ENCODE peak calls at places on chromosomes 16 and 17, in ten cellular contexts. One of them, this sample, is unnamed.

GRCh38 chr17:6069611-6070279 is 434 bp upstream of the WSCD1 start:
- DNase-seq in stimulated activated CD8-positive, alpha-beta memory T cell treated with anti-CD3 and anti-CD28 coated beads, Interleukin-15, amount 100 ng/mL, for 24 hours: no peak
- DNase-seq in WTC11: no peak
- DNase-seq in neural crest cell: peak
- DNase-seq in activated CD8-positive, alpha-beta memory T cell treated with anti-CD3 and anti-CD28 coated beads, Interleukin-2, amount 10 ng/mL, durations not matched to agents 7 days and 5 days: no peak
- DNase-seq in nucleus accumbens: no peak
- DNase-seq in HFFc6: no peak
- DNase-seq in iris pigment epithelial cell: no peak
- DNase-seq in fibroblast of mammary gland: no peak
- DNase-seq in AG08396: no peak
- DNase-seq in this sample: no peak

GRCh38 chr16:1428511-1428910 is 2.4 kb upstream of the PERCC1 start:
- DNase-seq in stimulated activated CD8-positive, alpha-beta memory T cell treated with anti-CD3 and anti-CD28 coated beads, Interleukin-15, amount 100 ng/mL, for 24 hours: no peak
- DNase-seq in WTC11: peak
- DNase-seq in neural crest cell: no peak
- DNase-seq in activated CD8-positive, alpha-beta memory T cell treated with anti-CD3 and anti-CD28 coated beads, Interleukin-2, amount 10 ng/mL, durations not matched to agents 7 days and 5 days: peak
- DNase-seq in nucleus accumbens: no peak
- DNase-seq in HFFc6: no peak
- DNase-seq in iris pigment epithelial cell: peak
- DNase-seq in fibroblast of mammary gland: peak
- DNase-seq in AG08396: peak
- DNase-seq in this sample: no peak

GRCh38 chr17:57368637-57369336 is 112.5 kb downstream of the MSI2 start:
- DNase-seq in stimulated activated CD8-positive, alpha-beta memory T cell treated with anti-CD3 and anti-CD28 coated beads, Interleukin-15, amount 100 ng/mL, for 24 hours: no peak
- DNase-seq in WTC11: no peak
- DNase-seq in neural crest cell: no peak
- DNase-seq in activated CD8-positive, alpha-beta memory T cell treated with anti-CD3 and anti-CD28 coated beads, Interleukin-2, amount 10 ng/mL, durations not matched to agents 7 days and 5 days: no peak
- DNase-seq in nucleus accumbens: no peak
- DNase-seq in HFFc6: no peak
- DNase-seq in iris pigment epithelial cell: no peak
- DNase-seq in fibroblast of mammary gland: no peak
- DNase-seq in AG08396: no peak
- DNase-seq in this sample: no peak

GRCh38 chr17:55743103-55743679 is 7.7 kb upstream of the PCTP start:
- DNase-seq in stimulated activated CD8-positive, alpha-beta memory T cell treated with anti-CD3 and anti-CD28 coated beads, Interleukin-15, amount 100 ng/mL, for 24 hours: no peak
- DNase-seq in WTC11: no peak
- DNase-seq in neural crest cell: no peak
- DNase-seq in activated CD8-positive, alpha-beta memory T cell treated with anti-CD3 and anti-CD28 coated beads, Interleukin-2, amount 10 ng/mL, durations not matched to agents 7 days and 5 days: no peak
- DNase-seq in nucleus accumbens: no peak
- DNase-seq in HFFc6: no peak
- DNase-seq in iris pigment epithelial cell: peak
- DNase-seq in fibroblast of mammary gland: peak
- DNase-seq in AG08396: no peak
- DNase-seq in this sample: peak

GRCh38 chr17:39636927-39637736 is at the start of gene STARD3:
- DNase-seq in stimulated activated CD8-positive, alpha-beta memory T cell treated with anti-CD3 and anti-CD28 coated beads, Interleukin-15, amount 100 ng/mL, for 24 hours: peak
- DNase-seq in WTC11: peak
- DNase-seq in neural crest cell: peak
- DNase-seq in activated CD8-positive, alpha-beta memory T cell treated with anti-CD3 and anti-CD28 coated beads, Interleukin-2, amount 10 ng/mL, durations not matched to agents 7 days and 5 days: peak
- DNase-seq in nucleus accumbens: peak
- DNase-seq in HFFc6: peak
- DNase-seq in iris pigment epithelial cell: peak
- DNase-seq in fibroblast of mammary gland: peak
- DNase-seq in AG08396: peak
- DNase-seq in this sample: peak

GRCh38 chr16:84391151-84391873 is 23.0 kb downstream of the ATP2C2 start:
- DNase-seq in stimulated activated CD8-positive, alpha-beta memory T cell treated with anti-CD3 and anti-CD28 coated beads, Interleukin-15, amount 100 ng/mL, for 24 hours: no peak
- DNase-seq in WTC11: no peak
- DNase-seq in neural crest cell: no peak
- DNase-seq in activated CD8-positive, alpha-beta memory T cell treated with anti-CD3 and anti-CD28 coated beads, Interleukin-2, amount 10 ng/mL, durations not matched to agents 7 days and 5 days: no peak
- DNase-seq in nucleus accumbens: peak
- DNase-seq in HFFc6: no peak
- DNase-seq in iris pigment epithelial cell: peak
- DNase-seq in fibroblast of mammary gland: no peak
- DNase-seq in AG08396: no peak
- DNase-seq in this sample: no peak

GRCh38 chr16:85650864-85651811 is 37.6 kb downstream of the GINS2 start:
- DNase-seq in stimulated activated CD8-positive, alpha-beta memory T cell treated with anti-CD3 and anti-CD28 coated beads, Interleukin-15, amount 100 ng/mL, for 24 hours: no peak
- DNase-seq in WTC11: no peak
- DNase-seq in neural crest cell: no peak
- DNase-seq in activated CD8-positive, alpha-beta memory T cell treated with anti-CD3 and anti-CD28 coated beads, Interleukin-2, amount 10 ng/mL, durations not matched to agents 7 days and 5 days: no peak
- DNase-seq in nucleus accumbens: peak
- DNase-seq in HFFc6: no peak
- DNase-seq in iris pigment epithelial cell: peak
- DNase-seq in fibroblast of mammary gland: no peak
- DNase-seq in AG08396: no peak
- DNase-seq in this sample: no peak

GRCh38 chr16:71709231-71709781 is 15.2 kb downstream of the PHLPP2 start:
- DNase-seq in stimulated activated CD8-positive, alpha-beta memory T cell treated with anti-CD3 and anti-CD28 coated beads, Interleukin-15, amount 100 ng/mL, for 24 hours: no peak
- DNase-seq in WTC11: no peak
- DNase-seq in neural crest cell: no peak
- DNase-seq in activated CD8-positive, alpha-beta memory T cell treated with anti-CD3 and anti-CD28 coated beads, Interleukin-2, amount 10 ng/mL, durations not matched to agents 7 days and 5 days: no peak
- DNase-seq in nucleus accumbens: no peak
- DNase-seq in HFFc6: peak
- DNase-seq in iris pigment epithelial cell: peak
- DNase-seq in fibroblast of mammary gland: peak
- DNase-seq in AG08396: peak
- DNase-seq in this sample: peak

GRCh38 chr17:288802-289356 is 63.7 kb downstream of the RPH3AL start:
- DNase-seq in stimulated activated CD8-positive, alpha-beta memory T cell treated with anti-CD3 and anti-CD28 coated beads, Interleukin-15, amount 100 ng/mL, for 24 hours: no peak
- DNase-seq in WTC11: no peak
- DNase-seq in neural crest cell: no peak
- DNase-seq in activated CD8-positive, alpha-beta memory T cell treated with anti-CD3 and anti-CD28 coated beads, Interleukin-2, amount 10 ng/mL, durations not matched to agents 7 days and 5 days: no peak
- DNase-seq in nucleus accumbens: no peak
- DNase-seq in HFFc6: no peak
- DNase-seq in iris pigment epithelial cell: no peak
- DNase-seq in fibroblast of mammary gland: no peak
- DNase-seq in AG08396: no peak
- DNase-seq in this sample: no peak

GRCh38 chr16:1181715-1182671 is 29.1 kb downstream of the CACNA1H start:
- DNase-seq in stimulated activated CD8-positive, alpha-beta memory T cell treated with anti-CD3 and anti-CD28 coated beads, Interleukin-15, amount 100 ng/mL, for 24 hours: no peak
- DNase-seq in WTC11: no peak
- DNase-seq in neural crest cell: no peak
- DNase-seq in activated CD8-positive, alpha-beta memory T cell treated with anti-CD3 and anti-CD28 coated beads, Interleukin-2, amount 10 ng/mL, durations not matched to agents 7 days and 5 days: no peak
- DNase-seq in nucleus accumbens: no peak
- DNase-seq in HFFc6: peak
- DNase-seq in iris pigment epithelial cell: peak
- DNase-seq in fibroblast of mammary gland: peak
- DNase-seq in AG08396: peak
- DNase-seq in this sample: no peak

GRCh38 chr16:65845466-65846209 is 520.9 kb upstream of the CDH5 start:
- DNase-seq in stimulated activated CD8-positive, alpha-beta memory T cell treated with anti-CD3 and anti-CD28 coated beads, Interleukin-15, amount 100 ng/mL, for 24 hours: no peak
- DNase-seq in WTC11: no peak
- DNase-seq in neural crest cell: no peak
- DNase-seq in activated CD8-positive, alpha-beta memory T cell treated with anti-CD3 and anti-CD28 coated beads, Interleukin-2, amount 10 ng/mL, durations not matched to agents 7 days and 5 days: no peak
- DNase-seq in nucleus accumbens: no peak
- DNase-seq in HFFc6: peak
- DNase-seq in iris pigment epithelial cell: peak
- DNase-seq in fibroblast of mammary gland: peak
- DNase-seq in AG08396: no peak
- DNase-seq in this sample: peak

GRCh38 chr16:19008770-19009169 is 25.0 kb downstream of the TMC7 start:
- DNase-seq in stimulated activated CD8-positive, alpha-beta memory T cell treated with anti-CD3 and anti-CD28 coated beads, Interleukin-15, amount 100 ng/mL, for 24 hours: no peak
- DNase-seq in WTC11: no peak
- DNase-seq in neural crest cell: no peak
- DNase-seq in activated CD8-positive, alpha-beta memory T cell treated with anti-CD3 and anti-CD28 coated beads, Interleukin-2, amount 10 ng/mL, durations not matched to agents 7 days and 5 days: no peak
- DNase-seq in nucleus accumbens: no peak
- DNase-seq in HFFc6: peak
- DNase-seq in iris pigment epithelial cell: peak
- DNase-seq in fibroblast of mammary gland: peak
- DNase-seq in AG08396: no peak
- DNase-seq in this sample: peak

GRCh38 chr17:67238976-67239375 is 6.0 kb downstream of the HELZ start:
- DNase-seq in stimulated activated CD8-positive, alpha-beta memory T cell treated with anti-CD3 and anti-CD28 coated beads, Interleukin-15, amount 100 ng/mL, for 24 hours: no peak
- DNase-seq in WTC11: no peak
- DNase-seq in neural crest cell: no peak
- DNase-seq in activated CD8-positive, alpha-beta memory T cell treated with anti-CD3 and anti-CD28 coated beads, Interleukin-2, amount 10 ng/mL, durations not matched to agents 7 days and 5 days: no peak
- DNase-seq in nucleus accumbens: no peak
- DNase-seq in HFFc6: no peak
- DNase-seq in iris pigment epithelial cell: no peak
- DNase-seq in fibroblast of mammary gland: no peak
- DNase-seq in AG08396: no peak
- DNase-seq in this sample: no peak

GRCh38 chr17:76700290-76700626 is 10.5 kb downstream of the MXRA7 start:
- DNase-seq in stimulated activated CD8-positive, alpha-beta memory T cell treated with anti-CD3 and anti-CD28 coated beads, Interleukin-15, amount 100 ng/mL, for 24 hours: no peak
- DNase-seq in WTC11: no peak
- DNase-seq in neural crest cell: no peak
- DNase-seq in activated CD8-positive, alpha-beta memory T cell treated with anti-CD3 and anti-CD28 coated beads, Interleukin-2, amount 10 ng/mL, durations not matched to agents 7 days and 5 days: no peak
- DNase-seq in nucleus accumbens: no peak
- DNase-seq in HFFc6: no peak
- DNase-seq in iris pigment epithelial cell: no peak
- DNase-seq in fibroblast of mammary gland: peak
- DNase-seq in AG08396: no peak
- DNase-seq in this sample: peak

GRCh38 chr17:77126519-77126918 is 14.2 kb upstream of the SEC14L1 start:
- DNase-seq in stimulated activated CD8-positive, alpha-beta memory T cell treated with anti-CD3 and anti-CD28 coated beads, Interleukin-15, amount 100 ng/mL, for 24 hours: no peak
- DNase-seq in WTC11: no peak
- DNase-seq in neural crest cell: no peak
- DNase-seq in activated CD8-positive, alpha-beta memory T cell treated with anti-CD3 and anti-CD28 coated beads, Interleukin-2, amount 10 ng/mL, durations not matched to agents 7 days and 5 days: no peak
- DNase-seq in nucleus accumbens: no peak
- DNase-seq in HFFc6: no peak
- DNase-seq in iris pigment epithelial cell: no peak
- DNase-seq in fibroblast of mammary gland: no peak
- DNase-seq in AG08396: no peak
- DNase-seq in this sample: no peak

GRCh38 chr16:88922114-88922825 is 54.7 kb downstream of the CBFA2T3 start:
- DNase-seq in stimulated activated CD8-positive, alpha-beta memory T cell treated with anti-CD3 and anti-CD28 coated beads, Interleukin-15, amount 100 ng/mL, for 24 hours: no peak
- DNase-seq in WTC11: peak
- DNase-seq in neural crest cell: no peak
- DNase-seq in activated CD8-positive, alpha-beta memory T cell treated with anti-CD3 and anti-CD28 coated beads, Interleukin-2, amount 10 ng/mL, durations not matched to agents 7 days and 5 days: no peak
- DNase-seq in nucleus accumbens: no peak
- DNase-seq in HFFc6: no peak
- DNase-seq in iris pigment epithelial cell: peak
- DNase-seq in fibroblast of mammary gland: peak
- DNase-seq in AG08396: peak
- DNase-seq in this sample: peak

GRCh38 chr16:67372664-67373063 is 20.6 kb downstream of the TPPP3 start:
- DNase-seq in stimulated activated CD8-positive, alpha-beta memory T cell treated with anti-CD3 and anti-CD28 coated beads, Interleukin-15, amount 100 ng/mL, for 24 hours: no peak
- DNase-seq in WTC11: no peak
- DNase-seq in neural crest cell: no peak
- DNase-seq in activated CD8-positive, alpha-beta memory T cell treated with anti-CD3 and anti-CD28 coated beads, Interleukin-2, amount 10 ng/mL, durations not matched to agents 7 days and 5 days: no peak
- DNase-seq in nucleus accumbens: no peak
- DNase-seq in HFFc6: peak
- DNase-seq in iris pigment epithelial cell: no peak
- DNase-seq in fibroblast of mammary gland: peak
- DNase-seq in AG08396: no peak
- DNase-seq in this sample: peak

GRCh38 chr17:59165933-59166342 is 10.4 kb downstream of the PRR11 start:
- DNase-seq in stimulated activated CD8-positive, alpha-beta memory T cell treated with anti-CD3 and anti-CD28 coated beads, Interleukin-15, amount 100 ng/mL, for 24 hours: no peak
- DNase-seq in WTC11: peak
- DNase-seq in neural crest cell: peak
- DNase-seq in activated CD8-positive, alpha-beta memory T cell treated with anti-CD3 and anti-CD28 coated beads, Interleukin-2, amount 10 ng/mL, durations not matched to agents 7 days and 5 days: peak
- DNase-seq in nucleus accumbens: peak
- DNase-seq in HFFc6: peak
- DNase-seq in iris pigment epithelial cell: peak
- DNase-seq in fibroblast of mammary gland: peak
- DNase-seq in AG08396: peak
- DNase-seq in this sample: peak

GRCh38 chr16:29012913-29013641 is 28.2 kb downstream of the LAT start:
- DNase-seq in stimulated activated CD8-positive, alpha-beta memory T cell treated with anti-CD3 and anti-CD28 coated beads, Interleukin-15, amount 100 ng/mL, for 24 hours: no peak
- DNase-seq in WTC11: no peak
- DNase-seq in neural crest cell: no peak
- DNase-seq in activated CD8-positive, alpha-beta memory T cell treated with anti-CD3 and anti-CD28 coated beads, Interleukin-2, amount 10 ng/mL, durations not matched to agents 7 days and 5 days: no peak
- DNase-seq in nucleus accumbens: no peak
- DNase-seq in HFFc6: no peak
- DNase-seq in iris pigment epithelial cell: no peak
- DNase-seq in fibroblast of mammary gland: no peak
- DNase-seq in AG08396: no peak
- DNase-seq in this sample: peak

GRCh38 chr16:50677351-50677750 is 3.8 kb downstream of the SNX20 start:
- DNase-seq in stimulated activated CD8-positive, alpha-beta memory T cell treated with anti-CD3 and anti-CD28 coated beads, Interleukin-15, amount 100 ng/mL, for 24 hours: no peak
- DNase-seq in WTC11: peak
- DNase-seq in neural crest cell: no peak
- DNase-seq in activated CD8-positive, alpha-beta memory T cell treated with anti-CD3 and anti-CD28 coated beads, Interleukin-2, amount 10 ng/mL, durations not matched to agents 7 days and 5 days: no peak
- DNase-seq in nucleus accumbens: no peak
- DNase-seq in HFFc6: no peak
- DNase-seq in iris pigment epithelial cell: no peak
- DNase-seq in fibroblast of mammary gland: no peak
- DNase-seq in AG08396: no peak
- DNase-seq in this sample: no peak

GRCh38 chr17:58541249-58541648 is 26.8 kb upstream of the MTMR4 start:
- DNase-seq in stimulated activated CD8-positive, alpha-beta memory T cell treated with anti-CD3 and anti-CD28 coated beads, Interleukin-15, amount 100 ng/mL, for 24 hours: no peak
- DNase-seq in WTC11: peak
- DNase-seq in neural crest cell: no peak
- DNase-seq in activated CD8-positive, alpha-beta memory T cell treated with anti-CD3 and anti-CD28 coated beads, Interleukin-2, amount 10 ng/mL, durations not matched to agents 7 days and 5 days: no peak
- DNase-seq in nucleus accumbens: no peak
- DNase-seq in HFFc6: no peak
- DNase-seq in iris pigment epithelial cell: peak
- DNase-seq in fibroblast of mammary gland: peak
- DNase-seq in AG08396: no peak
- DNase-seq in this sample: peak